ENCODE peak calls at places on chromosomes 16 and 17, in five cellular contexts. J, L, W, I and C are unnamed samples.

GRCh38 chr17:61770043-61770442 is 93.3 kb downstream of the BRIP1 start:
- DNase-seq in J (no peak), L (no peak), W (no peak), I (no peak), C (no peak)

GRCh38 chr16:106623-107324 is 28.7 kb downstream of the MPG start:
- DNase-seq in J (peak), L (peak), W (peak), I (peak), C (no peak)

GRCh38 chr17:8785547-8786412 is 13.4 kb downstream of the MFSD6L start:
- DNase-seq in J (peak), L (peak), W (peak), I (peak), C (peak)

GRCh38 chr16:14669776-14670175 is 24.3 kb downstream of the PLA2G10 start:
- DNase-seq in J (peak), L (no peak), W (no peak), I (no peak), C (no peak)

GRCh38 chr17:351436-351713 is 1.2 kb downstream of the RPH3AL start:
- DNase-seq in J (no peak), L (no peak), W (no peak), I (no peak), C (no peak)

GRCh38 chr16:83935005-83935857 is 17.8 kb upstream of the OSGIN1 start:
- DNase-seq in J (no peak), L (no peak), W (no peak), I (no peak), C (no peak)

GRCh38 chr17:75069783-75070182 is 18.0 kb upstream of the SLC16A5 start:
- DNase-seq in J (no peak), L (no peak), W (peak), I (no peak), C (no peak)

GRCh38 chr17:42246515-42246914 is 29.7 kb downstream of the STAT5B start:
- DNase-seq in J (peak), L (no peak), W (no peak), I (no peak), C (no peak)

GRCh38 chr17:73628642-73629552 is 15.3 kb downstream of the SDK2 start:
- DNase-seq in J (no peak), L (no peak), W (no peak), I (no peak), C (no peak)

GRCh38 chr17:45394913-45395568 is 37.6 kb downstream of the ARHGAP27 start:
- DNase-seq in J (peak), L (peak), W (no peak), I (peak), C (no peak)

GRCh38 chr17:37283414-37283961 is 92.3 kb upstream of the C17orf78 start:
- DNase-seq in J (no peak), L (no peak), W (no peak), I (no peak), C (no peak)

GRCh38 chr17:63785556-63785955 is 11.6 kb downstream of the DDX42 start:
- DNase-seq in J (no peak), L (no peak), W (no peak), I (no peak), C (no peak)

GRCh38 chr16:55476625-55477533 is 2.1 kb upstream of the MMP2 start:
- DNase-seq in J (no peak), L (no peak), W (no peak), I (no peak), C (no peak)

GRCh38 chr16:85361441-85362118 is 249.3 kb upstream of the CIBAR2 start:
- DNase-seq in J (peak), L (no peak), W (no peak), I (no peak), C (no peak)

GRCh38 chr16:57066625-57067024 is 25.8 kb upstream of the CPNE2 start:
- DNase-seq in J (no peak), L (no peak), W (no peak), I (no peak), C (no peak)

GRCh38 chr16:57061084-57061905 is 31.1 kb upstream of the CPNE2 start:
- DNase-seq in J (peak), L (no peak), W (no peak), I (peak), C (peak)

GRCh38 chr16:57067347-57067746 is 25.0 kb upstream of the CPNE2 start:
- DNase-seq in J (no peak), L (no peak), W (no peak), I (no peak), C (no peak)

GRCh38 chr16:57062329-57062728 is 30.1 kb upstream of the CPNE2 start:
- DNase-seq in J (no peak), L (no peak), W (no peak), I (peak), C (no peak)

DNA sequence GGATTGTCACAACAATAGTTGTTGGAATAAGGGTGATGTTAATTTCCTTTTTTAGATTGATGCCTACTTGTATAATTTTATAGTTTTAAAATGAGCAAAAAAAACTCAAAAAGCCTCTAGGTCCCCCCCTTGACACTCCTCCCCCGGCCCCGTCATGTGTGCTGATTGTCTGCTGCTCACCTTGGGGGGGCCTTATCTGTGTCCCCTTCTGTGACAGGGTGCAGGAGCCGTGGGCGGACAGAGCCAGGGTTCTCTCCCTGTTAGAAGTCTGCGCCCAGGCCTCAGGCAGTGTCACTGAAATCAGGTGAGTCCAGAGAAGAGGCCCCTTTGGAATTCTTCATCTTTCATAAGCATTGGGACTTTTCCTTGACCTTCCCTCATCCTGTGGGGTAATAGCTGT is 27.4 kb upstream of the CPNE2 start:
- DNase-seq in J (no peak), L (no peak), W (no peak), I (no peak), C (no peak)
- TF ChIP-seq CTCF in J (no peak), L (no peak), W (no peak), I (no peak), C (no peak)

GRCh38 chr17:81161536-81161935 is 3.8 kb upstream of the PVALEF start:
- DNase-seq in J (no peak), L (no peak), W (no peak), I (no peak), C (no peak)

GRCh38 chr17:81161972-81162371 is 3.3 kb upstream of the PVALEF start:
- DNase-seq in J (no peak), L (no peak), W (no peak), I (no peak), C (no peak)

GRCh38 chr17:81160306-81160705 is 5.0 kb upstream of the PVALEF start:
- DNase-seq in J (peak), L (no peak), W (no peak), I (no peak), C (no peak)

GRCh38 chr17:81159611-81160265 is 5.6 kb upstream of the PVALEF start:
- DNase-seq in J (no peak), L (no peak), W (no peak), I (no peak), C (no peak)

DNA sequence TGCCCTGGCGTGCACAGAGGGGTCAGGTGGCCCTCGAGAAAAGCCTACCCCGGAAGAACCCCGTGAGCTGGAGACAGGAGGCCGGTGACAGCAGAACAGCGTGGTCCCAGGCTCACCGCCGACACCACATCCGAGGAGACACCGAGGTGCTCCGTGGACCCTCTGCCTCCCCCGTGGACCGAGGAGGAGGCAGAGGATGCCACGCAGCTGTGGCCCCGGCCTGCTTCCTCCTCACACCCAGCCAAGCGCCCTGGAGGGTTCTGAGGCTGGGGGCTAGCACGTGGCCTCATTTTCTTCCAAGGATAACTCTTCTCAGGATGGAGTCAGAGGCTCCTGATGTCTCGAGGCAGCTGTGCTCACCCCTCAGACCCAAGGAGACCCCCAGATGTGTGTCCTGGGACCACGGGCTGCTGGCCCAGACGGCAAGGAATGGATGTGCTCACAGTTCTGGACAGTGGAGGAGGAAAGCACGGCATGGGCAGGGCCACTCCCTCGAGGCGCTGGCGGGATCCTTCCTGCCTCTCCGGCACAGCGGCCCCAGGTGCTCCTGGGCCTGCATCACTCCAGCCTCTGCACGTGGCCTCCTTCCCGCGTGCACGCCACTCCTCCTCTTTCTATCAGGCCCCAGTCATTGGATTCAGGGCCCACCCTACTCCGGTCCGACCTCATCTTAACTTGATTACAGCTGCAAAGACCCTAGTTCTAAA is 4.4 kb upstream of the PVALEF start:
- DNase-seq in J (peak), L (no peak), W (no peak), I (no peak), C (no peak)
- H3K4me3 ChIP-seq in J (no peak), L (no peak), W (no peak), I (no peak), C (peak)

DNA sequence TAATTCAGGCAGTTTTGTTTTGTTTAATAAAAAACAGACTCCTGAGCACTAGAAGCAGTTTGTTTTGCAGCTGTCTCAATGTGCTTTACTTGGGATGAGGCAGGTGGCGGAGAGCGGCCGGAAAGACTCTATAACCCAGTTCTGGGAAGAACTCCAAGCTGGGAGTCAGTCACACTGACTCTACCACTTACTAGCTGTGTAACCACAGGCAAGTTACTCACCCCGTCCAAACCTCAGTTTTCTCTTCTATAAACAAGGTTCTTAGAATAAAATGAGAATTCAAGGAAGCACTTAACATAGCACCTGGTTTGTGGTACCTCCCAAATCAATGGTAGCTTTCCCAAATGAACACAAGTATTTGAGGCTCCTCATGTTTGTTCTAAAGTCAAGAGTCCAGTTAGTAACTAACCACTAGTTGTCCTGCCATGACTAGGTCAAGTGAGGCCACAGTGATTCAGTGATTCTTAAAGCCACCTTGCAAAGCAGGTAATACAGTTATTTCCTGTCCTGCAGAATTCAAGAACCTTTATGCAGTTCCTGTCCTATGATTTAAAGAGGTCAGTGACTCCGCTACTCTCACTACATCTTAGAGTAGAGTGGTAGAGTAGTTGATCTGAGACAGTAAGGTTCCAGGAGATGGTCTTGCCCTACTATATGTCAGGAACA is 2.7 kb downstream of the TXNDC17 start:
- DNase-seq in J (no peak), L (no peak), W (no peak), I (no peak), C (no peak)
- H3K27ac ChIP-seq in J (no peak), L (no peak), W (no peak), I (no peak), C (no peak)

GRCh38 chr17:67993153-67993997 is 2.9 kb downstream of the C17orf58 start:
- DNase-seq in J (peak), L (peak), W (peak), I (peak), C (no peak)
- TF ChIP-seq CTCF in J (peak), L (no peak), W (no peak), I (peak), C (peak)

DNA sequence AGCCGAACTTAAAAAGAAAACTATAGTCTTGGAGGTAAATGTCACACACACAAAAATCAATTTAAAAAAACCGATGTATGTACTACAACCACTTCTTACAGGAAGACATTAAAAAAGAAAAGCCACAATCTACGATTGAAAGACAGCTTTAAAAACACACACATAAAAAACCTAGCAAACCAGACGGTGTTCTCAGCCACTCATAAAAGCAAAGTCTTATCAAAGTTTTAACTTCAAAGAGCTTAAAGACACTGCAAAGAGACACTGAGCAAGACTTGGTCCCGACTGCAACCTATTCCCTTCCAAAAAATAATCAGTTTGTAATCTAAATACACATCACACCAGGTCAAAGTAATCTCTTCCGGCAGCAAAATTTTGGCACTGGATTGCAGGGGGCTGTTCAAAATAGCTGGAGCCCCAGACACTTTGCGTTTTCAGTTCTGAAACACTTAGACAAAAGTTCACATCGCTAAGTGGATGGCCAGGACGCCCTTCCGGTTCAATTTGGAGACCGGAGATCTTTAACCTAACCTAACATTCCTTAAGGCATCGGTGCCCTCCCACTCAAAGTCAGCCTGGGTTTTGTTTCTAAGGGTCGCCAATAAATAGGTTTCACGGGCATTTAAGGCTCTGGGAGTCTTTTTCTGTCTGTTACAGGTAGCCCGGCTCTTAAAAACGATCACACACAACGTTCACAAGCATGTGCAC is 2.6 kb downstream of the ZCCHC14 start:
- DNase-seq in J (no peak), L (no peak), W (no peak), I (no peak), C (no peak)
- H3K4me3 ChIP-seq in J (peak), L (peak), W (no peak), I (peak), C (peak)

GRCh38 chr17:64938290-64938689 is 19.0 kb upstream of the LRRC37A3 start:
- DNase-seq in J (no peak), L (no peak), W (no peak), I (no peak), C (no peak)
- H3K27ac ChIP-seq in J (no peak), L (no peak), W (no peak), I (no peak), C (no peak)

GRCh38 chr17:78019976-78020716 is 61.6 kb downstream of the TNRC6C start:
- DNase-seq in J (no peak), L (no peak), W (peak), I (no peak), C (no peak)

GRCh38 chr17:78020717-78021108 is 62.2 kb downstream of the TNRC6C start:
- DNase-seq in J (no peak), L (no peak), W (no peak), I (no peak), C (no peak)

GRCh38 chr17:78022425-78022824 is 63.9 kb downstream of the TNRC6C start:
- DNase-seq in J (no peak), L (no peak), W (no peak), I (no peak), C (no peak)

GRCh38 chr17:78016852-78017251 is 58.3 kb downstream of the TNRC6C start:
- DNase-seq in J (no peak), L (no peak), W (no peak), I (no peak), C (no peak)

DNA sequence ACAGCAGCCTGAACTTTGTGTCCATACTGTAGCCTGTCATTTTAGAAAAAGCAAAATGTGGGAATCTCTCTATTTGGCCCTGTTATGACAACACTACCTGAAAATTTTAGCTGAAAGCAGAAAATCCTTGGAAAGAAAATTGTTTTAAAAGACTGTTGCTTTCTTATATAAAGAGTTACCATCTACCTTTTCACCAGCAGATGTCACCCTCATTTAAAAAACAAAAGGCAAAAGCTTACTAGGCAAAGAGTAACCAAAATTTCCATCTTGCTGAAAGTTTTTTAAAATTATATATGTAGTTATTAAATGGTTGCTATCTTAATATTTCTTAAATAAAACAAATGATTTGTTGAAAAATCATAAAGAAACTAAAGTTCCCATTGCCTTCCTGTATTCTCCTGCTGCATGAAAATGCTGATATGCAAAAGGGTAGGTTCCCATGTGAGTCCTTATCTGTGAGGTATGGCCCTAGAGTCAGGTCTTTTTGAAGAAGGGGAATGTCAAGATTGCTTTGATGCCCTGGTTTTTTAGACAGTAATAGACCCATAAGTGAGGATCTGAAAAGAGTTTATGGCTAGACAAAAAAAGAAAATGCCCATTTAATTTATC is 61.0 kb downstream of the TNRC6C start:
- DNase-seq in J (no peak), L (no peak), W (peak), I (no peak), C (no peak)
- TF ChIP-seq CTCF in J (peak), L (peak), W (peak), I (peak), C (peak)